ENCODE peak calls at places on chromosomes 11 and 22, in six cellular contexts. H is HCT116, Q is spleen, C is right lobe of liver, L is heart left ventricle, J is A673. B is an unnamed sample.
A peak's percentile ranks its signal among the peaks of the same experiment; 100 is the strongest.

GRCh38 chr11:118791961-118792578 is 1.1 kb upstream of the DDX6 start:
- DNase-seq in C (peak; percentile 63), H (no peak), L (peak; percentile 32), J (peak; percentile 44), Q (no peak), B (peak; percentile 45)

GRCh38 chr11:132864811-132865576 is 667.3 kb downstream of the OPCML start:
- DNase-seq in J (no peak), Q (no peak), L (no peak), H (no peak), C (no peak), B (no peak)

GRCh38 chr11:62108971-62109391 is 14.8 kb upstream of the INCENP start:
- DNase-seq in H (no peak), C (no peak), L (no peak), J (no peak), Q (no peak), B (no peak)

GRCh38 chr11:134293119-134294113 is 17.2 kb downstream of the GLB1L3 start:
- DNase-seq in L (no peak), H (no peak), C (no peak), J (no peak), Q (no peak), B (no peak)

GRCh38 chr11:106420048-106420665 is 342.7 kb downstream of the AASDHPPT start:
- DNase-seq in J (no peak), L (no peak), C (no peak), Q (no peak), H (no peak), B (no peak)

GRCh38 chr11:41954034-41954433 is 494.6 kb upstream of the LRRC4C start:
- DNase-seq in Q (no peak), L (no peak), C (no peak), J (peak; percentile 21), H (no peak), B (no peak)

GRCh38 chr22:36453266-36453607 is 28.2 kb downstream of the TXN2 start:
- DNase-seq in L (no peak), C (no peak), Q (no peak), J (no peak), H (no peak), B (peak; percentile 51)

GRCh38 chr11:72831521-72832300 is 17.5 kb downstream of the ATG16L2 start:
- DNase-seq in H (peak; percentile 54), C (peak; percentile 73), L (peak; percentile 88), J (peak; percentile 90), Q (peak; percentile 91), B (peak; percentile 83)

GRCh38 chr11:119284344-119285157 is 32.4 kb downstream of the MCAM start:
- DNase-seq in J (peak; percentile 54), Q (no peak), C (no peak), H (peak; percentile 32), L (no peak), B (no peak)

GRCh38 chr22:36385491-36386350 is 2.0 kb downstream of the MYH9 start:
- DNase-seq in H (no peak), Q (peak; percentile 81), J (peak; percentile 55), C (peak; percentile 91), L (no peak), B (peak; percentile 61)

GRCh38 chr11:4551346-4551979 is 6.5 kb downstream of the OR52M1 start:
- DNase-seq in Q (no peak), J (peak; percentile 19), H (no peak), C (no peak), L (no peak), B (no peak)

GRCh38 chr11:116853461-116854073 is 16.1 kb upstream of the APOA1 start:
- DNase-seq in C (no peak), L (no peak), J (peak; percentile 78), Q (no peak), H (peak; percentile 34), B (peak; percentile 48)

GRCh38 chr11:72236083-72236697 is 7.8 kb downstream of the PHOX2A start:
- DNase-seq in H (no peak), L (no peak), C (no peak), J (no peak), Q (no peak), B (no peak)

GRCh38 chr11:102494216-102494615 is 36.3 kb downstream of the MMP7 start:
- DNase-seq in Q (no peak), J (no peak), L (no peak), H (peak; percentile 59), C (peak; percentile 54), B (peak; percentile 46)

GRCh38 chr11:66853242-66854229 is 3.3 kb upstream of the LRFN4 start:
- DNase-seq in H (no peak), J (no peak), L (no peak), Q (peak; percentile 72), C (no peak), B (peak; percentile 5)

GRCh38 chr11:122099345-122100045 is 16.5 kb downstream of the BLID start:
- DNase-seq in L (no peak), J (peak; percentile 55), C (no peak), Q (no peak), H (no peak), B (no peak)
- H3K4me1 ChIP-seq in L (peaks cover 9% of the 10 kb centered on the region), J (peaks cover 44% of the 10 kb centered on the region), C (no peaks in the 10 kb centered on the region), Q (no peaks in the 10 kb centered on the region), H (peaks cover 70% of the 10 kb centered on the region), B (peaks cover 5% of the 10 kb centered on the region)

GRCh38 chr11:70667767-70668166 is 269.4 kb downstream of the CTTN start:
- DNase-seq in Q (no peak), C (no peak), L (no peak), H (no peak), J (no peak), B (no peak)
- H3K27me3 ChIP-seq in Q (peaks cover 4% of the 10 kb centered on the region), C (no peaks in the 10 kb centered on the region), L (peaks cover 27% of the 10 kb centered on the region), H (no peaks in the 10 kb centered on the region), J (peaks cover 33% of the 10 kb centered on the region), B (peaks cover 8% of the 10 kb centered on the region)

DNA sequence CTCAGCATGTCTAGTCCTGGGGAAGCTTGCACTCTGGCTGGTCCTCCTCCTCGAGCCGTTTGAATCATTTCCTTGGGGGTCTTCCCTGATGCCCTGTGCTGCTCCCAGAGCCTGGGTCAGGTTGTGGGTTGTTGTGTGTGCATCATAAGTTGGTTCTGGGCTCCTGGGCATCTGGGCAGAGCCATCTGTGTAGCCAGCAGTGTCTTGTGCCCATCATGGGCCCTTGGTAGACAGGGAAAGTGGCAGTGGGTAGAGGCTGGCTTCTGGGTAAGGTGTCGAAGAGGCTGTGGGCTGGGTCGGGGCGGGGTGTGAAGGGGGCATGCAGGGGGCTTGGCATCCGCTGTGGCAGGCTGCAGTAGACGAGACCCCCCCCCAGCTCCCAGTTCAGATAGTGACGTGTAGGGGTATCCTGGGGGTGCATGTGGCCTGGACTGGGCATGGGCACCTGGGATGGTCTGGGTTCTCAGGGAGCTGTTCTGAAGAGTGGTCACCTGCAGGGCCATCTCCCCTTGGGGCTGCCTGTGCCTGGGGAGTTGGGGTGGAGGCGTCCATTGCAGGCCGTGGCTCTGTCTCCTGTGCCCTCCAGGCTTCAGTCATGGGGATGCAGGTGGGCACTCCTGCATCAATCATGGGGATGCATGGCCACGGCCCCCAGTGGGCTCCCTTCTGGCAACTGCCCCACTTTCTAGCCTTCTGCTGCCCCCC is 7.2 kb upstream of the TRMT2A start:
- DNase-seq in C (no peak), L (no peak), Q (no peak), J (no peak), H (no peak), B (no peak)
- H3K27ac ChIP-seq in C (peak overlapping the region; percentile 86), L (no peak overlapping the region), Q (no peak overlapping the region), J (no peak overlapping the region), H (no peak overlapping the region), B (no peak overlapping the region)

GRCh38 chr11:3220101-3220500 is 1.5 kb upstream of the MRGPRG start:
- DNase-seq in Q (peak; percentile 63), J (no peak), L (peak; percentile 5), H (no peak), C (no peak), B (peak; percentile 3)
- H3K4me1 ChIP-seq in Q (no peaks in the 10 kb centered on the region), J (no peaks in the 10 kb centered on the region), L (no peaks in the 10 kb centered on the region), H (peaks cover 12% of the 10 kb centered on the region), C (no peaks in the 10 kb centered on the region), B (no peaks in the 10 kb centered on the region)

GRCh38 chr11:129785383-129786111 is 30.1 kb upstream of the TMEM45B start:
- DNase-seq in Q (no peak), C (no peak), H (no peak), J (peak; percentile 45), L (no peak), B (no peak)
- H3K27me3 ChIP-seq in Q (no peaks in the 10 kb centered on the region), C (no peaks in the 10 kb centered on the region), H (no peaks in the 10 kb centered on the region), J (peaks cover 7% of the 10 kb centered on the region), L (no peaks in the 10 kb centered on the region), B (no peaks in the 10 kb centered on the region)

DNA sequence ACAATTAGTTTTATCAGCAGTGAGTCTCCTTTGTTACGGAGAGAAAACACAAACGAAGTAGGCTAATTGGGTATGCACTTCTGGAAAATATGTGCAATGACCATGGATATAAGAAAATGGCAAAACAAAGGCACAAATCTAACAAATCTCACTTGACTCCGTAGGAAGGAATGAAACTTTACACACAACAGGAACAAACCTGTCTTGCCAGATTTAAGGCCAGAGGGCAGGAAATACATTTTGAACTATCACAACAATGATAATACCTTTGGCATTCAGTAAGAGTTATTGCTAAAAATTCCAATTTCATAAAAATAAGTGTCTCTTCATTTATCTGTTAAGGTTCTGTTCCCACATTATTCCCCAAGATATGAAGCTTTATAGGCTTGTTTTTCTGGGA is 36.6 kb downstream of the SLC25A17 start:
- DNase-seq in C (no peak), H (no peak), L (no peak), Q (no peak), J (no peak), B (no peak)
- H3K27ac ChIP-seq in C (no peak overlapping the region), H (no peak overlapping the region), L (no peak overlapping the region), Q (no peak overlapping the region), J (no peak overlapping the region), B (no peak overlapping the region)